ENCODE peak calls at places on chromosomes 6 and 20, in nine cellular contexts. X is AG08395; F is LoVo; I is fibroblast of villous mesenchyme; Z is iris pigment epithelial cell; Q is renal cortical epithelial cell; Y is stimulated activated CD4-positive, alpha-beta T cell treated with anti-CD3 and anti-CD28 coated beads, Interleukin-15, amount 100 ng/mL, for 1 hour; T is endothelial cell; C is activated CD4-positive, alpha-beta T cell treated with anti-CD3 and anti-CD28 coated beads, Interleukin-2, amount 50 U/mL, for 24 hours. B is an unnamed sample.

GRCh38 chr20:4091332-4092135 is 76.2 kb upstream of the RNF24 start:
- DNase-seq in Z (peak; percentile 67), Q (no peak), X (peak; percentile 76), T (peak; percentile 76), F (peak; percentile 53), Y (no peak), I (peak; percentile 76), C (no peak), B (no peak)

GRCh38 chr20:45124365-45124764 is at the start of gene WFDC12:
- DNase-seq in X (no peak), T (no peak), C (no peak), Y (no peak), Q (no peak), F (no peak), Z (no peak), I (no peak), B (no peak)

GRCh38 chr6:108732101-108732870 is 115.9 kb upstream of the ARMC2 start:
- DNase-seq in Q (peak; percentile 80), F (peak; percentile 75), Z (no peak), T (no peak), I (no peak), Y (no peak), X (peak; percentile 63), C (no peak), B (no peak)

GRCh38 chr6:92879526-92879925 is 539.8 kb downstream of the EPHA7 start:
- DNase-seq in X (no peak), Y (no peak), C (no peak), Z (no peak), T (no peak), F (no peak), Q (no peak), I (no peak), B (no peak)

GRCh38 chr6:16991981-16992629 is 109.7 kb upstream of the STMND1 start:
- DNase-seq in F (no peak), C (no peak), X (no peak), I (peak; percentile 55), T (no peak), Z (no peak), Y (no peak), Q (no peak), B (no peak)

GRCh38 chr6:116515141-116515540 is 3.7 kb downstream of the CALHM5 start:
- DNase-seq in T (no peak), X (no peak), I (no peak), Z (no peak), Y (no peak), Q (no peak), C (no peak), F (no peak), B (no peak)

GRCh38 chr20:38021373-38021772 is 11.9 kb downstream of the TTI1 start:
- DNase-seq in Q (peak; percentile 49), X (no peak), T (no peak), I (peak; percentile 12), C (no peak), Z (peak; percentile 64), Y (no peak), F (no peak), B (no peak)

GRCh38 chr6:121305957-121306607 is 28.2 kb downstream of the TBC1D32 start:
- DNase-seq in Y (no peak), I (peak; percentile 54), C (no peak), X (peak; percentile 9), F (peak; percentile 54), Q (peak; percentile 68), Z (peak; percentile 50), T (no peak), B (no peak)

GRCh38 chr6:50699086-50699886 is 14.0 kb upstream of the TFAP2D start:
- DNase-seq in X (no peak), Z (no peak), T (no peak), F (no peak), Y (no peak), C (no peak), I (no peak), Q (no peak), B (no peak)

GRCh38 chr20:57663241-57663640 is 43.0 kb upstream of the ZBP1 start:
- DNase-seq in C (no peak), F (no peak), Y (no peak), X (no peak), Q (no peak), I (no peak), T (no peak), Z (no peak), B (no peak)

GRCh38 chr20:43949248-43949647 is 34.6 kb downstream of the TOX2 start:
- DNase-seq in Q (no peak), X (no peak), T (no peak), C (no peak), I (no peak), Z (no peak), Y (no peak), F (no peak), B (no peak)

GRCh38 chr6:108543165-108543940 is 17.4 kb upstream of the FOXO3 start:
- DNase-seq in X (no peak), Q (no peak), C (no peak), I (no peak), T (no peak), Z (no peak), Y (no peak), F (no peak), B (no peak)

GRCh38 chr6:169171951-169172350 is 81.7 kb downstream of the THBS2 start:
- DNase-seq in Y (no peak), F (no peak), I (peak; percentile 40), T (no peak), Q (peak; percentile 14), C (no peak), Z (peak; percentile 58), X (peak; percentile 83), B (no peak)

GRCh38 chr6:143901885-143902708 is 37.8 kb downstream of the ZC2HC1B start:
- DNase-seq in Y (no peak), C (no peak), T (no peak), X (no peak), I (peak; percentile 91), Q (no peak), Z (no peak), F (no peak), B (peak; percentile 16)

GRCh38 chr20:50027611-50028105 is 44.9 kb downstream of the SNAI1 start:
- DNase-seq in I (peak; percentile 88), T (no peak), Z (peak; percentile 89), F (no peak), X (peak; percentile 97), Y (no peak), Q (peak; percentile 87), C (no peak), B (peak; percentile 76)

GRCh38 chr6:52894278-52894677 is 15.2 kb downstream of the GSTA3 start:
- DNase-seq in F (no peak), T (no peak), Q (no peak), Y (no peak), Z (no peak), X (no peak), C (no peak), I (no peak), B (no peak)

GRCh38 chr6:131182991-131183425 is 47.7 kb downstream of the AKAP7 start:
- DNase-seq in C (peak; percentile 25), X (peak; percentile 43), Z (peak; percentile 54), Y (no peak), T (peak; percentile 15), I (peak; percentile 57), F (no peak), Q (peak; percentile 39), B (peak; percentile 54)

GRCh38 chr6:152378154-152378553 is 259.0 kb downstream of the SYNE1 start:
- DNase-seq in F (no peak), C (no peak), Y (no peak), T (no peak), Z (peak; percentile 74), I (peak; percentile 39), Q (peak; percentile 36), X (peak; percentile 61), B (peak; percentile 15)

GRCh38 chr6:156538875-156539660 is 238.1 kb upstream of the ARID1B start:
- DNase-seq in X (no peak), F (no peak), C (no peak), T (no peak), Y (no peak), I (no peak), Q (no peak), Z (no peak), B (no peak)

GRCh38 chr6:85065831-85066230 is 301.4 kb upstream of the TBX18 start:
- DNase-seq in X (peak; percentile 41), Q (no peak), Y (no peak), Z (no peak), I (no peak), F (no peak), C (no peak), T (no peak), B (no peak)

GRCh38 chr6:119445666-119446622 is 96.4 kb upstream of the MAN1A1 start:
- DNase-seq in Y (no peak), Z (peak; percentile 70), Q (peak; percentile 66), T (no peak), I (peak; percentile 64), C (no peak), X (peak; percentile 45), F (no peak), B (peak; percentile 27)

GRCh38 chr6:17768388-17768787 is 61.7 kb upstream of the NUP153 start:
- DNase-seq in T (no peak), C (no peak), Q (peak; percentile 80), Z (peak; percentile 54), Y (no peak), X (no peak), F (no peak), I (peak; percentile 29), B (no peak)

GRCh38 chr6:154848580-154848979 is 115.4 kb downstream of the SCAF8 start:
- DNase-seq in Z (peak; percentile 25), X (no peak), F (no peak), Y (no peak), Q (no peak), T (no peak), I (peak; percentile 22), C (no peak), B (no peak)

GRCh38 chr6:134373966-134374365 is 56.1 kb upstream of the SGK1 start:
- DNase-seq in T (no peak), X (no peak), F (no peak), I (no peak), Y (no peak), Q (no peak), C (no peak), Z (no peak), B (no peak)

GRCh38 chr6:41689171-41690008 is 46.0 kb downstream of the TFEB start:
- DNase-seq in X (peak; percentile 62), Y (no peak), Z (peak; percentile 27), F (no peak), T (no peak), I (no peak), Q (peak; percentile 13), C (no peak), B (no peak)

GRCh38 chr20:35616465-35617396 is 1.1 kb downstream of the SPAG4 start:
- DNase-seq in X (peak; percentile 81), Y (peak; percentile 17), C (no peak), F (peak; percentile 25), I (peak; percentile 91), T (peak; percentile 74), Z (peak; percentile 91), Q (peak; percentile 99), B (peak; percentile 61)

GRCh38 chr6:6918216-6918983 is 189.4 kb upstream of the RREB1 start:
- DNase-seq in I (no peak), C (peak; percentile 83), T (no peak), Q (peak; percentile 83), F (no peak), Y (no peak), Z (peak; percentile 88), X (peak; percentile 71), B (peak; percentile 49)

GRCh38 chr6:39228992-39229767 is at the start of gene KCNK5:
- DNase-seq in Y (peak; percentile 31), Z (peak; percentile 48), I (peak; percentile 13), F (peak; percentile 90), Q (peak; percentile 56), T (peak; percentile 75), C (peak; percentile 72), X (peak; percentile 55), B (peak; percentile 44)

GRCh38 chr6:37659561-37659960 is 38.1 kb downstream of the MDGA1 start:
- DNase-seq in Z (no peak), Q (no peak), I (no peak), C (no peak), X (no peak), F (no peak), Y (no peak), T (no peak), B (no peak)

GRCh38 chr6:52077180-52077884 is 10.1 kb downstream of the PKHD1 start:
- DNase-seq in X (no peak), Y (no peak), I (no peak), F (no peak), C (no peak), Q (peak; percentile 99), Z (no peak), T (no peak), B (no peak)

GRCh38 chr6:7707787-7708186 is 18.1 kb upstream of the BMP6 start:
- DNase-seq in I (no peak), Y (no peak), F (no peak), Q (peak; percentile 72), C (no peak), Z (peak; percentile 47), X (no peak), T (no peak), B (no peak)

B was measured in Ammon's horn.